ENCODE peak calls at places on chromosomes 2 and 18, in seven cellular contexts. One of them, this sample, is unnamed.

GRCh38 chr2:236200378-236200777 is 32.2 kb upstream of the GBX2 start:
- DNase-seq in H9: no peak
- DNase-seq in IMR-90: no peak
- DNase-seq in H1: no peak
- DNase-seq in neuronal stem cell: no peak
- DNase-seq in trophoblast cell: no peak
- DNase-seq in mesenchymal stem cell: no peak
- DNase-seq in this sample: no peak

GRCh38 chr2:207492461-207492860 is 37.3 kb upstream of the CREB1 start:
- DNase-seq in H9: no peak
- DNase-seq in IMR-90: no peak
- DNase-seq in H1: no peak
- DNase-seq in neuronal stem cell: no peak
- DNase-seq in trophoblast cell: no peak
- DNase-seq in mesenchymal stem cell: no peak
- DNase-seq in this sample: no peak

GRCh38 chr18:67265464-67266245 is 250.9 kb downstream of the DSEL start:
- DNase-seq in H9: no peak
- DNase-seq in IMR-90: peak
- DNase-seq in H1: no peak
- DNase-seq in neuronal stem cell: no peak
- DNase-seq in trophoblast cell: no peak
- DNase-seq in mesenchymal stem cell: peak
- DNase-seq in this sample: no peak

GRCh38 chr2:10549196-10549595 is 101.1 kb upstream of the ODC1 start:
- DNase-seq in H9: no peak
- DNase-seq in IMR-90: no peak
- DNase-seq in H1: no peak
- DNase-seq in neuronal stem cell: no peak
- DNase-seq in trophoblast cell: peak
- DNase-seq in mesenchymal stem cell: no peak
- DNase-seq in this sample: no peak

GRCh38 chr18:52544086-52544485 is 204.1 kb downstream of the DCC start:
- DNase-seq in H9: no peak
- DNase-seq in IMR-90: no peak
- DNase-seq in H1: no peak
- DNase-seq in neuronal stem cell: no peak
- DNase-seq in trophoblast cell: no peak
- DNase-seq in mesenchymal stem cell: no peak
- DNase-seq in this sample: no peak

GRCh38 chr2:25483584-25484266 is 142.0 kb upstream of the DNMT3A start:
- DNase-seq in H9: no peak
- DNase-seq in IMR-90: no peak
- DNase-seq in H1: no peak
- DNase-seq in neuronal stem cell: no peak
- DNase-seq in trophoblast cell: no peak
- DNase-seq in mesenchymal stem cell: peak
- DNase-seq in this sample: no peak

GRCh38 chr2:223696719-223697118 is 94.6 kb upstream of the SCG2 start:
- DNase-seq in H9: no peak
- DNase-seq in IMR-90: peak
- DNase-seq in H1: no peak
- DNase-seq in neuronal stem cell: no peak
- DNase-seq in trophoblast cell: no peak
- DNase-seq in mesenchymal stem cell: peak
- DNase-seq in this sample: no peak

GRCh38 chr2:85707304-85707703 is 13.1 kb downstream of the GNLY start:
- DNase-seq in H9: peak
- DNase-seq in IMR-90: peak
- DNase-seq in H1: no peak
- DNase-seq in neuronal stem cell: peak
- DNase-seq in trophoblast cell: peak
- DNase-seq in mesenchymal stem cell: peak
- DNase-seq in this sample: peak

GRCh38 chr18:6397931-6398566 is 16.7 kb downstream of the L3MBTL4 start:
- DNase-seq in H9: no peak
- DNase-seq in IMR-90: no peak
- DNase-seq in H1: no peak
- DNase-seq in neuronal stem cell: no peak
- DNase-seq in trophoblast cell: no peak
- DNase-seq in mesenchymal stem cell: no peak
- DNase-seq in this sample: no peak

GRCh38 chr2:72145658-72146329 is 1.9 kb downstream of the CYP26B1 start:
- DNase-seq in H9: no peak
- DNase-seq in IMR-90: no peak
- DNase-seq in H1: peak
- DNase-seq in neuronal stem cell: no peak
- DNase-seq in trophoblast cell: no peak
- DNase-seq in mesenchymal stem cell: no peak
- DNase-seq in this sample: no peak

GRCh38 chr18:75110846-75111415 is 98.0 kb downstream of the PTGR3 start:
- DNase-seq in H9: no peak
- DNase-seq in IMR-90: no peak
- DNase-seq in H1: peak
- DNase-seq in neuronal stem cell: no peak
- DNase-seq in trophoblast cell: no peak
- DNase-seq in mesenchymal stem cell: no peak
- DNase-seq in this sample: no peak

GRCh38 chr2:105409717-105410116 is 10.9 kb upstream of the FHL2 start:
- DNase-seq in H9: no peak
- DNase-seq in IMR-90: peak
- DNase-seq in H1: peak
- DNase-seq in neuronal stem cell: no peak
- DNase-seq in trophoblast cell: no peak
- DNase-seq in mesenchymal stem cell: no peak
- DNase-seq in this sample: no peak

GRCh38 chr2:169225233-169225750 is 137.0 kb downstream of the LRP2 start:
- DNase-seq in H9: no peak
- DNase-seq in IMR-90: no peak
- DNase-seq in H1: no peak
- DNase-seq in neuronal stem cell: no peak
- DNase-seq in trophoblast cell: no peak
- DNase-seq in mesenchymal stem cell: no peak
- DNase-seq in this sample: peak

GRCh38 chr2:178949584-178949983 is 100.4 kb downstream of the CCDC141 start:
- DNase-seq in H9: no peak
- DNase-seq in IMR-90: no peak
- DNase-seq in H1: no peak
- DNase-seq in neuronal stem cell: no peak
- DNase-seq in trophoblast cell: no peak
- DNase-seq in mesenchymal stem cell: no peak
- DNase-seq in this sample: no peak

GRCh38 chr18:75638223-75638596 is 210.7 kb upstream of the SMIM21 start:
- DNase-seq in H9: no peak
- DNase-seq in IMR-90: peak
- DNase-seq in H1: no peak
- DNase-seq in neuronal stem cell: no peak
- DNase-seq in trophoblast cell: no peak
- DNase-seq in mesenchymal stem cell: peak
- DNase-seq in this sample: peak

GRCh38 chr2:233816334-233816733 is 38.0 kb downstream of the HJURP start:
- DNase-seq in H9: no peak
- DNase-seq in IMR-90: no peak
- DNase-seq in H1: no peak
- DNase-seq in neuronal stem cell: no peak
- DNase-seq in trophoblast cell: no peak
- DNase-seq in mesenchymal stem cell: no peak
- DNase-seq in this sample: no peak

GRCh38 chr18:58143391-58143790 is 99.4 kb downstream of the NEDD4L start:
- DNase-seq in H9: no peak
- DNase-seq in IMR-90: peak
- DNase-seq in H1: no peak
- DNase-seq in neuronal stem cell: no peak
- DNase-seq in trophoblast cell: peak
- DNase-seq in mesenchymal stem cell: peak
- DNase-seq in this sample: no peak

GRCh38 chr18:74803769-74804168 is 206.1 kb downstream of the ZNF407 start:
- DNase-seq in H9: no peak
- DNase-seq in IMR-90: no peak
- DNase-seq in H1: no peak
- DNase-seq in neuronal stem cell: no peak
- DNase-seq in trophoblast cell: peak
- DNase-seq in mesenchymal stem cell: no peak
- DNase-seq in this sample: no peak

GRCh38 chr2:106789185-106789584 is 96.8 kb downstream of the ST6GAL2 start:
- DNase-seq in H9: no peak
- DNase-seq in IMR-90: no peak
- DNase-seq in H1: no peak
- DNase-seq in neuronal stem cell: no peak
- DNase-seq in trophoblast cell: no peak
- DNase-seq in mesenchymal stem cell: no peak
- DNase-seq in this sample: peak

GRCh38 chr2:16393483-16394071 is 272.1 kb downstream of the CYRIA start:
- DNase-seq in H9: no peak
- DNase-seq in IMR-90: no peak
- DNase-seq in H1: no peak
- DNase-seq in neuronal stem cell: no peak
- DNase-seq in trophoblast cell: no peak
- DNase-seq in mesenchymal stem cell: no peak
- DNase-seq in this sample: no peak

GRCh38 chr2:18795881-18796280 is 206.5 kb upstream of the NT5C1B start:
- DNase-seq in H9: no peak
- DNase-seq in IMR-90: peak
- DNase-seq in H1: no peak
- DNase-seq in neuronal stem cell: no peak
- DNase-seq in trophoblast cell: no peak
- DNase-seq in mesenchymal stem cell: peak
- DNase-seq in this sample: no peak

GRCh38 chr2:171673928-171674327 is 13.3 kb upstream of the DYNC1I2 start:
- DNase-seq in H9: no peak
- DNase-seq in IMR-90: peak
- DNase-seq in H1: no peak
- DNase-seq in neuronal stem cell: no peak
- DNase-seq in trophoblast cell: no peak
- DNase-seq in mesenchymal stem cell: peak
- DNase-seq in this sample: no peak

GRCh38 chr2:33322099-33322498 is 154.3 kb upstream of the RASGRP3 start:
- DNase-seq in H9: no peak
- DNase-seq in IMR-90: peak
- DNase-seq in H1: no peak
- DNase-seq in neuronal stem cell: no peak
- DNase-seq in trophoblast cell: no peak
- DNase-seq in mesenchymal stem cell: peak
- DNase-seq in this sample: no peak

DNA sequence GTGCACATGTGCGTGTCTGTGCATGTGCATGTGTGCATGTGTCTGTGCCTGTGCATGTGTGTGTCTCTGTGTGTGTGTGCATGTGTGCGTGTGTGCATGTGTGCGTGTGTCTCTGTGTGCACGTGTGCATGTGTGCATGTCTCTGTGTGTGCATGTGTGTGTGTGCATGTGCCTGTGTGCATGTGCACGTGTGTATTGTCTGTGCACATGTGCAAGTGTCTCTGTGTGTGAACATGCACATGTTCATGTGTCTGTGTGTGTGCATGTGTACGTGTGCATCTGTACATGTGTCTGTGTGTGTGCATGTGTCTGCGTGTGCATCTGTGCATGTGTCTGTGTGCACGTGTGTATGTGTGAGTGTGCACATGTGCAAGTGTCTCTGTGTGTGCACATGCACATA is 277.3 kb downstream of the GALR1 start:
- DNase-seq in H9: no peak
- DNase-seq in IMR-90: no peak
- DNase-seq in H1: no peak
- DNase-seq in neuronal stem cell: no peak
- DNase-seq in trophoblast cell: no peak
- DNase-seq in mesenchymal stem cell: no peak
- DNase-seq in this sample: no peak
- H2AK5ac ChIP-seq in H9: no peak
- H2AK5ac ChIP-seq in IMR-90: no peak
- H2AK5ac ChIP-seq in H1: no peak
- H2AK5ac ChIP-seq in neuronal stem cell: no peak
- H2AK5ac ChIP-seq in trophoblast cell: no peak
- H2AK5ac ChIP-seq in mesenchymal stem cell: no peak
- H2AK5ac ChIP-seq in this sample: no peak

GRCh38 chr2:101185656-101186055 is 34.5 kb upstream of the TBC1D8 start:
- DNase-seq in H9: no peak
- DNase-seq in IMR-90: no peak
- DNase-seq in H1: no peak
- DNase-seq in neuronal stem cell: no peak
- DNase-seq in trophoblast cell: no peak
- DNase-seq in mesenchymal stem cell: no peak
- DNase-seq in this sample: no peak

GRCh38 chr2:101185085-101185484 is 33.9 kb upstream of the TBC1D8 start:
- DNase-seq in H9: no peak
- DNase-seq in IMR-90: no peak
- DNase-seq in H1: no peak
- DNase-seq in neuronal stem cell: no peak
- DNase-seq in trophoblast cell: no peak
- DNase-seq in mesenchymal stem cell: no peak
- DNase-seq in this sample: no peak

GRCh38 chr2:101190753-101191516 is 39.8 kb upstream of the TBC1D8 start:
- DNase-seq in H9: no peak
- DNase-seq in IMR-90: no peak
- DNase-seq in H1: no peak
- DNase-seq in neuronal stem cell: no peak
- DNase-seq in trophoblast cell: peak
- DNase-seq in mesenchymal stem cell: no peak
- DNase-seq in this sample: peak

GRCh38 chr2:101188683-101189405 is 37.7 kb upstream of the TBC1D8 start:
- DNase-seq in H9: peak
- DNase-seq in IMR-90: peak
- DNase-seq in H1: peak
- DNase-seq in neuronal stem cell: peak
- DNase-seq in trophoblast cell: no peak
- DNase-seq in mesenchymal stem cell: peak
- DNase-seq in this sample: peak

GRCh38 chr2:101187131-101187530 is 35.9 kb upstream of the TBC1D8 start:
- DNase-seq in H9: no peak
- DNase-seq in IMR-90: no peak
- DNase-seq in H1: no peak
- DNase-seq in neuronal stem cell: no peak
- DNase-seq in trophoblast cell: no peak
- DNase-seq in mesenchymal stem cell: no peak
- DNase-seq in this sample: no peak
- H2AK5ac ChIP-seq in H9: no peak
- H2AK5ac ChIP-seq in IMR-90: no peak
- H2AK5ac ChIP-seq in H1: no peak
- H2AK5ac ChIP-seq in neuronal stem cell: no peak
- H2AK5ac ChIP-seq in trophoblast cell: no peak
- H2AK5ac ChIP-seq in mesenchymal stem cell: no peak
- H2AK5ac ChIP-seq in this sample: no peak

GRCh38 chr2:31207790-31208189 is 9.5 kb downstream of the CAPN14 start:
- DNase-seq in H9: no peak
- DNase-seq in IMR-90: no peak
- DNase-seq in H1: peak
- DNase-seq in neuronal stem cell: peak
- DNase-seq in trophoblast cell: peak
- DNase-seq in mesenchymal stem cell: no peak
- DNase-seq in this sample: peak
- H2AK5ac ChIP-seq in H9: no peak
- H2AK5ac ChIP-seq in IMR-90: no peak
- H2AK5ac ChIP-seq in H1: no peak
- H2AK5ac ChIP-seq in neuronal stem cell: no peak
- H2AK5ac ChIP-seq in trophoblast cell: no peak
- H2AK5ac ChIP-seq in mesenchymal stem cell: no peak
- H2AK5ac ChIP-seq in this sample: no peak

DNA sequence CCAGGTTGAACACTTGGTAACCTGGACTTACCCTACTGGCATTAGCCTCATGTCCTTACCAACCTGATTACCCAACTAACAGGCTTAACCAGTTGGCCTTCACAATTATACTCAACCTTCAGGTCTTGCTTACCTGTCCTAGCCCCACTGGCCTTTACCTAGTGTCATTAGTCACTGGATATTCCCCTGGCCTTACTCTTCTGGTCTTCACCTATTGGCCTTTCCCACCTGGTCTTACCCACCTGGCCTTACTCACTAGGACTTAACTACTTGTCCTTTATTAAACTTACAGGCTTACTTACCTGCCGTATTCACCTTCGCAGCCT is 131.1 kb upstream of the ZSWIM2 start:
- DNase-seq in H9: no peak
- DNase-seq in IMR-90: no peak
- DNase-seq in H1: peak
- DNase-seq in neuronal stem cell: no peak
- DNase-seq in trophoblast cell: no peak
- DNase-seq in mesenchymal stem cell: no peak
- DNase-seq in this sample: no peak
- H2AK5ac ChIP-seq in H9: no peak
- H2AK5ac ChIP-seq in IMR-90: no peak
- H2AK5ac ChIP-seq in H1: no peak
- H2AK5ac ChIP-seq in neuronal stem cell: no peak
- H2AK5ac ChIP-seq in trophoblast cell: no peak
- H2AK5ac ChIP-seq in mesenchymal stem cell: no peak
- H2AK5ac ChIP-seq in this sample: no peak

This sample was measured in mesendoderm.